ENCODE peak calls at places on chromosomes 1 and 21, in nine cellular contexts. I is AG10803, P is thoracic aorta, E is fibroblast of lung, F is astrocyte of the spinal cord, Q is cardiac muscle cell, U is A549, B is IMR-90, K is ascending aorta. W is an unnamed sample.

GRCh38 chr1:26387447-26387846 is 14.9 kb upstream of the ZNF683 start:
- DNase-seq in I (no peak), P (no peak), E (peak), F (peak), Q (no peak), U (peak), B (peak), K (no peak), W (no peak)

GRCh38 chr1:26357121-26357602 is 3.2 kb upstream of the CRYBG2 start:
- DNase-seq in I (no peak), P (no peak), E (no peak), F (no peak), Q (no peak), U (no peak), B (no peak), K (no peak), W (no peak)

GRCh38 chr1:184254849-184255248 is 132.0 kb upstream of the C1orf21 start:
- DNase-seq in I (no peak), P (no peak), E (no peak), F (no peak), Q (no peak), U (no peak), B (no peak), K (no peak), W (no peak)

GRCh38 chr1:9877962-9878361 is 32.1 kb downstream of the CTNNBIP1 start:
- DNase-seq in I (no peak), P (no peak), E (no peak), F (no peak), Q (no peak), U (no peak), B (no peak), K (no peak), W (no peak)

GRCh38 chr21:16514316-16514715 is 784.5 kb downstream of the USP25 start:
- DNase-seq in I (peak), P (no peak), E (no peak), F (peak), Q (no peak), U (no peak), B (no peak), K (no peak), W (no peak)

GRCh38 chr1:108560430-108561144 is 687 bp downstream of the EEIG2 start:
- DNase-seq in I (peak), P (no peak), E (peak), F (peak), Q (peak), U (peak), B (peak), K (peak), W (no peak)

GRCh38 chr1:105934806-105935205 is 1121.7 kb upstream of the PRMT6 start:
- DNase-seq in I (no peak), P (no peak), E (no peak), F (no peak), Q (no peak), U (no peak), B (no peak), K (no peak), W (no peak)

GRCh38 chr21:45769239-45769758 is 125.8 kb downstream of the PCBP3 start:
- DNase-seq in I (no peak), P (no peak), E (no peak), F (no peak), Q (no peak), U (no peak), B (no peak), K (no peak), W (no peak)

GRCh38 chr21:32819702-32820101 is 48.1 kb upstream of the PAXBP1 start:
- DNase-seq in I (peak), P (no peak), E (peak), F (peak), Q (no peak), U (no peak), B (peak), K (peak), W (no peak)

GRCh38 chr1:27581823-27582243 is 22.1 kb downstream of the AHDC1 start:
- DNase-seq in I (no peak), P (no peak), E (no peak), F (no peak), Q (no peak), U (no peak), B (no peak), K (peak), W (no peak)

GRCh38 chr1:96048572-96048971 is 673.0 kb upstream of the PTBP2 start:
- DNase-seq in I (no peak), P (no peak), E (no peak), F (no peak), Q (no peak), U (no peak), B (no peak), K (no peak), W (no peak)

GRCh38 chr1:176815621-176816020 is 348.9 kb downstream of the ASTN1 start:
- DNase-seq in I (no peak), P (no peak), E (no peak), F (no peak), Q (no peak), U (no peak), B (no peak), K (no peak), W (no peak)

GRCh38 chr1:12170263-12170671 is 3.5 kb downstream of the TNFRSF1B start:
- DNase-seq in I (no peak), P (no peak), E (no peak), F (no peak), Q (no peak), U (no peak), B (no peak), K (no peak), W (no peak)

GRCh38 chr1:228308628-228309547 is 97.7 kb downstream of the TRIM11 start:
- DNase-seq in I (no peak), P (no peak), E (no peak), F (no peak), Q (no peak), U (peak), B (no peak), K (no peak), W (no peak)

GRCh38 chr1:247131236-247131635 is 27.1 kb upstream of the ZNF669 start:
- DNase-seq in I (no peak), P (no peak), E (no peak), F (no peak), Q (no peak), U (no peak), B (no peak), K (no peak), W (no peak)

GRCh38 chr1:218499021-218499691 is 154.0 kb downstream of the TGFB2 start:
- DNase-seq in I (peak), P (no peak), E (peak), F (peak), Q (no peak), U (peak), B (peak), K (no peak), W (no peak)

GRCh38 chr1:23177438-23178380 is 9.1 kb upstream of the LUZP1 start:
- DNase-seq in I (peak), P (peak), E (peak), F (peak), Q (peak), U (peak), B (peak), K (peak), W (no peak)

GRCh38 chr1:212951058-212951923 is 950 bp downstream of the VASH2 start:
- DNase-seq in I (no peak), P (no peak), E (no peak), F (no peak), Q (peak), U (no peak), B (no peak), K (no peak), W (no peak)

DNA sequence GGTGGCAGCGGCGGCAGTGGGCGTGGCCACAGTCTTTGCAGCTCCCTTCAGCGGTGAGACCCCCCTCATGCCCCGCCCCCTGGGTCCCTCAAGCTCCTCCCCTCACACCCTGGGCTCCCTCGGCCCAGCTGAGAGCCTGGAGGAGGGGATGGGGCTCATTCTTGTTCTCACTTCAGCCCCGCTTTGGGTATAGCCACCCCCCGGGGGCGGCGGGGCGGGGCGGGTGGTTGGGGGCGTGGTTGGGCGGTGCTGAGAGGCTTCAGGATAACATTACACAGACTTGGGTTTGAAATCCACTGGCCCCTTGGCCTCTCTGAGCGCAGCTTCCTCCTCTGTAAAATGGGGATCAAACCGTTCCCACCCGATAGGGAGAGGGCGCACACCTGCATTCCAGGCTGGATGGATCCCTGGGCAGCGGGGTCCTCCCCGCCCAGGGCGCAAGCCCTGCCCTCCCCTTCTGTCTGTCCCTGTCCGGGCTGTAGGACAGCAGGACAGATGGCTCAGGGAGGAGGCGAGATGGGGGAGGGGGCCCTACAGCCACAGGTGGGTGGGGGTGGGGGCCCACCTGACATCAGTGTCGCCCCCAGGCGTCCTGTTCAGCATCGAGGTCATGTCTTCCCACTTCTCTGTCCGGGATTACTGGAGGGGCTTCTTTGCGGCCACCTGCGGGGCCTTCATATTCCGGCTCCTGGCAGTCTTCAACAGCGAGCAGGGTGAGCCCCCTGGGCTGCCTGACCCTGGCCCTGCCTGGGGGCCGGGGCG is 5.1 kb downstream of the CLCNKA start:
- DNase-seq in I (no peak), P (no peak), E (no peak), F (peak), Q (peak), U (no peak), B (no peak), K (no peak), W (no peak)
- H3K4me3 ChIP-seq in I (peak), P (peak), E (no peak), F (no peak), Q (peak), U (no peak), B (peak), K (peak), W (no peak)

DNA sequence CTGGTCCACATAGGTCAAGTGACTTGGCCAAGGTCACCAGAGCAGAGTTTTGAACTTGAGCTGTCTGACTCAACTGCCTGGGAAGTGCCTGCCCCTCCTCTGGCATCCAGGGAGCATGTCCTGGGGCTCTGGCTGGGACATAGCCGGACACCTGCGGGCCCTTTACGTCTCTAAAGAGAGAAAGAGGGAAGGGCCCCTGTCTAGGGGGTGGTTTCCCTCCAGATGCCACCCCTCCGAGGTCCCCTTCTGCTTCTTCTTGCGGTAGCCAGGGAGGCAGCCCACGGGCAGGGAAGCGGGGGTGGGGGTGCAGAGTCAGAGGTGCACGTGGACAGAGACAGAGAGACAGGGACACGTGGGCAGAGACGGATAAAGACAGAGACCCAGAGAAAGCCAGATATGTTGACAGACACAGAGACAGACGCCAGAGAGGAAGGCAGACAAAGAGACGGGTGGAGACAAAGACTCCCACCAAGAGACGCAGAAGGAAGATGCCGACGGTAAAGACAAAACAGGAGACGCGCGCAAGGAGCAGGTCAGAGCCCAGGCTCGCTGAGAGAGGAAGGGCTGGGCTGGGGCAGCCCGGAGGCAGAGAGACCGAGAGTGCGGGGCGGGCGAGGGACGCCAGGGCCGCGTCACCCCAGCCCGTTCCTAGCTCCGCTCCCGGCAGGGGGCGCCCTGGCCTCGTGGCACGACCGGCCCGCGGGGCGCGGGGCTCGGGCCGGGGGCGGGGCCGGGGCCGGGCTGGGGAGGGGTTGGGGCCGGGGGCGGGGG is 458 bp upstream of the ALPL start:
- DNase-seq in I (peak), P (no peak), E (peak), F (no peak), Q (peak), U (peak), B (peak), K (no peak), W (no peak)
- TF ChIP-seq CTCF in I (peak), P (peak), E (peak), F (peak), Q (peak), U (peak), B (peak), K (peak), W (peak)

GRCh38 chr1:24931481-24932221 is 1.6 kb upstream of the RUNX3 start:
- DNase-seq in I (no peak), P (no peak), E (no peak), F (no peak), Q (peak), U (no peak), B (no peak), K (no peak), W (no peak)
- H3K4me3 ChIP-seq in I (no peak), P (peak), E (no peak), F (no peak), Q (peak), U (no peak), B (no peak), K (peak), W (no peak)

DNA sequence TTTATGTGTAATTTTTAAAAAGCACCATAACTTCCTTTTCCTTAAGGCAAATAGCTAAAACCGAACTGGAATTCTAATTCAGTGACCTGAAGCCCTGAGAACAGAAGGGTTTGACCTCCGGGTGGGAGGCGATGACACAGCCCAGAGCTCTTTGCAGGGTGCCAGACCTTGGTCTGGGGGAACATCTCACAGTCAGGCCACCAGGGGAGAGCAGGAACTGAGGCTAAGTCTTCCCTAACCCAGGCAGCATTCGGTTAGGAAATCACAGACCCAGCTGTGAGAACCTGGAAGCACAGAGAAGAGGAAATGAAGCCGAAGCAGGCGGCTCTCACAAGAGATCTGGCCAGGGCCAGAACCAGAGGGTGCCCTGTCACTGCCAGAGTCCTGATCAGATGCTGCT is 444.8 kb downstream of the TTLL7 start:
- DNase-seq in I (no peak), P (no peak), E (no peak), F (peak), Q (peak), U (no peak), B (no peak), K (no peak), W (no peak)
- TF ChIP-seq CTCF in I (no peak), P (no peak), E (peak), F (no peak), Q (no peak), U (no peak), B (no peak), K (no peak), W (no peak)

GRCh38 chr1:207753611-207754010 is 1.8 kb downstream of the CD46 start:
- DNase-seq in I (no peak), P (no peak), E (no peak), F (no peak), Q (no peak), U (no peak), B (no peak), K (no peak), W (no peak)
- H3K4me3 ChIP-seq in I (no peak), P (peak), E (peak), F (no peak), Q (peak), U (peak), B (no peak), K (peak), W (peak)

W was measured in LNCaP clone FGC.